ENCODE peak calls at places on chromosomes 1 and 21, in five cellular contexts. One of them, this sample, is unnamed.

GRCh38 chr1:210653771-210654170 is 325.1 kb downstream of the HHAT start:
- DNase-seq in left ventricle myocardium inferior: no peak
- DNase-seq in dorsolateral prefrontal cortex: no peak
- DNase-seq in left lung: no peak
- DNase-seq in lower leg skin: no peak
- DNase-seq in this sample: no peak

GRCh38 chr1:169250022-169250421 is 117.6 kb downstream of the NME7 start:
- DNase-seq in dorsolateral prefrontal cortex: no peak
- DNase-seq in lower leg skin: no peak
- DNase-seq in left ventricle myocardium inferior: no peak
- DNase-seq in left lung: no peak
- DNase-seq in this sample: no peak

GRCh38 chr1:167463055-167463454 is 55.3 kb downstream of the CD247 start:
- DNase-seq in left ventricle myocardium inferior: no peak
- DNase-seq in left lung: peak; percentile 3
- DNase-seq in dorsolateral prefrontal cortex: no peak
- DNase-seq in lower leg skin: no peak
- DNase-seq in this sample: no peak

GRCh38 chr21:32653326-32653901 is 41.2 kb upstream of the CFAP298 start:
- DNase-seq in left lung: no peak
- DNase-seq in dorsolateral prefrontal cortex: no peak
- DNase-seq in left ventricle myocardium inferior: no peak
- DNase-seq in lower leg skin: no peak
- DNase-seq in this sample: no peak

GRCh38 chr21:38863291-38863690 is 57.6 kb downstream of the ETS2 start:
- DNase-seq in dorsolateral prefrontal cortex: no peak
- DNase-seq in left lung: no peak
- DNase-seq in left ventricle myocardium inferior: no peak
- DNase-seq in lower leg skin: no peak
- DNase-seq in this sample: no peak

GRCh38 chr1:33683913-33684312 is 180.0 kb upstream of the HMGB4 start:
- DNase-seq in dorsolateral prefrontal cortex: peak; percentile 40
- DNase-seq in left ventricle myocardium inferior: peak; percentile 25
- DNase-seq in lower leg skin: no peak
- DNase-seq in left lung: no peak
- DNase-seq in this sample: no peak

GRCh38 chr1:12201343-12202189 is 28.3 kb upstream of the VPS13D start:
- DNase-seq in left lung: no peak
- DNase-seq in dorsolateral prefrontal cortex: no peak
- DNase-seq in lower leg skin: no peak
- DNase-seq in left ventricle myocardium inferior: no peak
- DNase-seq in this sample: peak; percentile 59

GRCh38 chr1:110243581-110243980 is 33.5 kb downstream of the KCNC4 start:
- DNase-seq in lower leg skin: no peak
- DNase-seq in left ventricle myocardium inferior: no peak
- DNase-seq in left lung: no peak
- DNase-seq in dorsolateral prefrontal cortex: no peak
- DNase-seq in this sample: no peak

GRCh38 chr1:21593231-21593630 is 75.9 kb downstream of the RAP1GAP start:
- DNase-seq in lower leg skin: no peak
- DNase-seq in dorsolateral prefrontal cortex: no peak
- DNase-seq in left ventricle myocardium inferior: no peak
- DNase-seq in left lung: peak; percentile 62
- DNase-seq in this sample: no peak

GRCh38 chr1:84960371-84960770 is 36.5 kb downstream of the MCOLN2 start:
- DNase-seq in lower leg skin: no peak
- DNase-seq in left ventricle myocardium inferior: no peak
- DNase-seq in left lung: no peak
- DNase-seq in dorsolateral prefrontal cortex: no peak
- DNase-seq in this sample: no peak

GRCh38 chr1:227328405-227329019 is 10.2 kb upstream of the CDC42BPA start:
- DNase-seq in left lung: no peak
- DNase-seq in left ventricle myocardium inferior: no peak
- DNase-seq in dorsolateral prefrontal cortex: no peak
- DNase-seq in lower leg skin: no peak
- DNase-seq in this sample: no peak

GRCh38 chr21:41769106-41769505 is 2.3 kb upstream of the RIPK4 start:
- DNase-seq in left lung: no peak
- DNase-seq in dorsolateral prefrontal cortex: no peak
- DNase-seq in left ventricle myocardium inferior: no peak
- DNase-seq in lower leg skin: peak; percentile 72
- DNase-seq in this sample: no peak

GRCh38 chr1:94125551-94126514 is 4.9 kb upstream of the ABCA4 start:
- DNase-seq in lower leg skin: no peak
- DNase-seq in left ventricle myocardium inferior: no peak
- DNase-seq in dorsolateral prefrontal cortex: no peak
- DNase-seq in left lung: no peak
- DNase-seq in this sample: no peak

GRCh38 chr1:165539306-165539705 is 4.5 kb upstream of the LRRC52 start:
- DNase-seq in left ventricle myocardium inferior: no peak
- DNase-seq in lower leg skin: no peak
- DNase-seq in dorsolateral prefrontal cortex: no peak
- DNase-seq in left lung: no peak
- DNase-seq in this sample: no peak

GRCh38 chr1:180568211-180568610 is 9.4 kb downstream of the OVAAL start:
- DNase-seq in lower leg skin: no peak
- DNase-seq in dorsolateral prefrontal cortex: no peak
- DNase-seq in left ventricle myocardium inferior: no peak
- DNase-seq in left lung: no peak
- DNase-seq in this sample: no peak

GRCh38 chr1:37391181-37391949 is 83.0 kb upstream of the ZC3H12A start:
- DNase-seq in lower leg skin: peak; percentile 62
- DNase-seq in dorsolateral prefrontal cortex: no peak
- DNase-seq in left lung: no peak
- DNase-seq in left ventricle myocardium inferior: no peak
- DNase-seq in this sample: no peak

GRCh38 chr1:20610950-20611349 is 22.1 kb downstream of the CDA start:
- DNase-seq in dorsolateral prefrontal cortex: no peak
- DNase-seq in lower leg skin: no peak
- DNase-seq in left lung: no peak
- DNase-seq in left ventricle myocardium inferior: no peak
- DNase-seq in this sample: no peak

GRCh38 chr1:201408176-201408814 is 9.2 kb upstream of the LAD1 start:
- DNase-seq in lower leg skin: peak; percentile 96
- DNase-seq in dorsolateral prefrontal cortex: peak; percentile 82
- DNase-seq in left ventricle myocardium inferior: peak; percentile 85
- DNase-seq in left lung: peak; percentile 87
- DNase-seq in this sample: peak; percentile 68

GRCh38 chr1:52574594-52574993 is 21.7 kb upstream of the TUT4 start:
- DNase-seq in lower leg skin: no peak
- DNase-seq in dorsolateral prefrontal cortex: no peak
- DNase-seq in left ventricle myocardium inferior: no peak
- DNase-seq in left lung: no peak
- DNase-seq in this sample: no peak

GRCh38 chr1:9782897-9783296 is 40.9 kb downstream of the CLSTN1 start:
- DNase-seq in left ventricle myocardium inferior: no peak
- DNase-seq in lower leg skin: no peak
- DNase-seq in dorsolateral prefrontal cortex: no peak
- DNase-seq in left lung: no peak
- DNase-seq in this sample: no peak

GRCh38 chr1:151504759-151505158 is 6.4 kb upstream of the CGN start:
- DNase-seq in dorsolateral prefrontal cortex: no peak
- DNase-seq in lower leg skin: no peak
- DNase-seq in left ventricle myocardium inferior: no peak
- DNase-seq in left lung: no peak
- DNase-seq in this sample: no peak

GRCh38 chr1:24693827-24694379 is 50.8 kb downstream of the SRRM1 start:
- DNase-seq in left ventricle myocardium inferior: no peak
- DNase-seq in left lung: no peak
- DNase-seq in lower leg skin: no peak
- DNase-seq in dorsolateral prefrontal cortex: no peak
- DNase-seq in this sample: no peak

DNA sequence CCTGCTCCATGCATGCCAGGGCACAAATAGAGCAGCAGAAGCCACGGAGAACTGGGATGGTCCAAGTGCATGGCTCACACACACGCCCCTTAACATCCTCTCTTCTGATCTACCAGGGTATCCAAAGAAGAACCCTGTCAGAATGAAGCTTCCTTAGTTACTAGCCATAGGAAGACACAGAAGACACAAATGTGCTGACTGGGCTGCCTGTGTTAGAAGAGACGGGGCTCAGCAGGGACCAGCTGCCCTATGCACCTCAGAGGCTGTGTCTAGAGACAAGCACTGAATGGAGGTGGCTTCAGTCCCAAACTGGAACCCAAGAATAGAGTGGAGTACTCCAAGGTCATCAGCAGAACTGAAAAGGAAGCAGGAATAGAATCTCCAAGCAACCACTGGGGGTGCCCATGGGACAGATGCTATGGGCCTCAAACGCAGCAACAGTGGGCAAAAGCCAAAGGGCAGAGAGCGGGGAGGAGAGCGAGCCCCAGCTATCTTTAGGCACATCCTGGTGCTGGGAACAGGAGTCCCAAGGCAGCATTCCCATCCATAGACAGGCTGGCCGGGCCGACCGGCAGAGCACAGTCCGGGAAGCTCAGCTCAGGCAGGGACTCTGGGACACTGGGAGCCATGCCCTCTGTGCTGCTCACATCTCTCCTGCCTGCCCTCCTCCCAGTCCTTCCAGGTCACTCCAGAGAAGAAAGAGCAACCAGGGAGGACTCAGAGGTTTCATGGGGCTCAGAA is 9.5 kb downstream of the SLC6A9 start:
- DNase-seq in lower leg skin: no peak
- DNase-seq in left lung: peak; percentile 62
- DNase-seq in left ventricle myocardium inferior: peak; percentile 25
- DNase-seq in dorsolateral prefrontal cortex: no peak
- DNase-seq in this sample: no peak
- TF ChIP-seq CTCF in lower leg skin: no peak
- TF ChIP-seq CTCF in left lung: no peak
- TF ChIP-seq CTCF in left ventricle myocardium inferior: peak; percentile 33
- TF ChIP-seq CTCF in dorsolateral prefrontal cortex: no peak
- TF ChIP-seq CTCF in this sample: no peak

DNA sequence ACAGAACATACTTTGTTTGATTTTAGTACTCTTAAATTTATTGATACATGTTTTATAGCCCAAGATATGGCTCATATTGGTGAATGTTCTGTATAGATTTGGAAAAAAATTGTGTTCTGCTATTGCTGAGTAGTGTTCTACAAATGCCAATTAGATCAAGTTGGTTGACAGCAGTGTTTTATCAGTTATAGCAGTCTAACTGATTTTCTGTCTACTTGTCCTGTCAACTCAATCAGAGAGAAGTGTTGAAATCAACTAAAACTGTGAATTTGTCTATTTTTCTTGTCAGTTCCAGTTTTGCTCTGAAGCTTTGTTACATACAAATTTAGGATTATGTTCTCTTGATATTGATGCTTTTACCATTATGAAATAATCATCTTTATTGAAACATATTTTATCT is 14.7 kb upstream of the MT1HL1 start:
- DNase-seq in left lung: no peak
- DNase-seq in left ventricle myocardium inferior: no peak
- DNase-seq in lower leg skin: no peak
- DNase-seq in dorsolateral prefrontal cortex: no peak
- DNase-seq in this sample: no peak
- TF ChIP-seq CTCF in left lung: no peak
- TF ChIP-seq CTCF in left ventricle myocardium inferior: no peak
- TF ChIP-seq CTCF in lower leg skin: no peak
- TF ChIP-seq CTCF in dorsolateral prefrontal cortex: no peak
- TF ChIP-seq CTCF in this sample: no peak

GRCh38 chr1:73635021-73635420 is 563.0 kb downstream of the LRRIQ3 start:
- DNase-seq in dorsolateral prefrontal cortex: no peak
- DNase-seq in left ventricle myocardium inferior: no peak
- DNase-seq in left lung: no peak
- DNase-seq in lower leg skin: no peak
- DNase-seq in this sample: no peak
- TF ChIP-seq CTCF in dorsolateral prefrontal cortex: no peak
- TF ChIP-seq CTCF in left ventricle myocardium inferior: no peak
- TF ChIP-seq CTCF in left lung: no peak
- TF ChIP-seq CTCF in lower leg skin: no peak
- TF ChIP-seq CTCF in this sample: no peak

DNA sequence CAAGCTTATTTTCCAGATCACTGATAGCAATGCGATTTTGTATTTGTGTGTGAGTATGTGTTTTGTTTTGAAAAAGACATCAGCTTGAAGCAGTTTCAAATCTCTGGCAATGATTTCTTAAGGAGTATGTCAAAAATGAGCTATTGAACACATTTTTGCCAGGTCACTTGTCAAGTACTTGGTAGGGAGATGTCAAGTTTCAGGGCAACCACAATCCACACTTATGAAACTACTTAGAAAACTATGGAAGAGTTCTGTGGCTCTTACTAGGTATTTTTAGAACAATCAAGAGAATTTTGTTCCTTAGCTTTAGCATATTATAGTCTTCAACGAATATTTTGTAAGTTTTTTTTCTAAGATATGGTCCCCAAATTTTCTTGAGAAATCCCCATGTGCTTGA is 318.8 kb upstream of the ZRANB2 start:
- DNase-seq in left lung: no peak
- DNase-seq in left ventricle myocardium inferior: no peak
- DNase-seq in lower leg skin: no peak
- DNase-seq in dorsolateral prefrontal cortex: no peak
- DNase-seq in this sample: no peak
- TF ChIP-seq CTCF in left lung: no peak
- TF ChIP-seq CTCF in left ventricle myocardium inferior: no peak
- TF ChIP-seq CTCF in lower leg skin: no peak
- TF ChIP-seq CTCF in dorsolateral prefrontal cortex: no peak
- TF ChIP-seq CTCF in this sample: no peak

DNA sequence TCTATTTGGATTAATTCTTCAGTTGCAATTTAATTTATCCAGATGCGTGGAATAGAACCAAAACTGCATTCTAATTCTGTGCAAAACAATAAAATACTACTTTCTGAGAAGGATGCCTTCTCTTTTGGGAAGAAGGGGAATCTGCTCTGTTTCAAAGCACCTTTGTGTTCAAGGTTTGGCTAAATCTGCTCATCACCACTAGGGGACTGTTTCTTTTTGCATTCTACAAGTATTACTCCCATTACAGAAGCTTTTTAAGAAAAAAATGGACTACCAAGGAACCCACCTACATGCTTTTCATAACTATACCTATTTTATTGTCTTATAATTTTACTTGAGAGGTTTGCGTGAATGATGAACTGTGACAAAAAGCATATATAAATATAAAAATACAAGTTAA is 18.2 kb downstream of the MRPS6 start:
- DNase-seq in lower leg skin: no peak
- DNase-seq in left lung: no peak
- DNase-seq in left ventricle myocardium inferior: no peak
- DNase-seq in dorsolateral prefrontal cortex: no peak
- DNase-seq in this sample: no peak
- TF ChIP-seq CTCF in lower leg skin: no peak
- TF ChIP-seq CTCF in left lung: no peak
- TF ChIP-seq CTCF in left ventricle myocardium inferior: peak; percentile 32
- TF ChIP-seq CTCF in dorsolateral prefrontal cortex: peak; percentile 36
- TF ChIP-seq CTCF in this sample: peak; percentile 45

DNA sequence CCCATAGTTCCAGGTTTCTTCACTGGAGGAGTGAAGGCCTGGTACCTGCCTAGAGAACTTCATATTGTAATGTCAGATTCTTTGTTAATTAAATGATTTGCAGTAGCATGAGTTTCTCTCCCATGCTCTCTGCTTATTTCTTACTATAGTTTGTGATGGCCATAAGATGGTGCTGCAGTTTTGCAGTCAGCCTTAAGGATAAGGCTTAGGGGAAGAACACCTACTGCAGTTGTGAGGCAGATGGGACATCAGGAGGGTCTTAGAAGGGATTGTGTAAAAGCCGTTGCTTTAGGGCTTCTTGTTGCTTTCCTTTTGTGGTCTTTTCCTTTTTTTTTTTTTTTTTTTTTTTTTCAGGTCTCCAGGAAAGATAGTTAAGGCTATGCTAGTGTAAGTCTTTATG is 61.8 kb downstream of the MACF1 start:
- DNase-seq in left ventricle myocardium inferior: no peak
- DNase-seq in left lung: no peak
- DNase-seq in dorsolateral prefrontal cortex: no peak
- DNase-seq in lower leg skin: no peak
- DNase-seq in this sample: no peak
- TF ChIP-seq CTCF in left ventricle myocardium inferior: no peak
- TF ChIP-seq CTCF in left lung: no peak
- TF ChIP-seq CTCF in dorsolateral prefrontal cortex: peak; percentile 55
- TF ChIP-seq CTCF in lower leg skin: no peak
- TF ChIP-seq CTCF in this sample: no peak

GRCh38 chr1:225004396-225004795 is 74.9 kb downstream of the DNAH14 start:
- DNase-seq in lower leg skin: no peak
- DNase-seq in left ventricle myocardium inferior: no peak
- DNase-seq in left lung: no peak
- DNase-seq in dorsolateral prefrontal cortex: no peak
- DNase-seq in this sample: no peak
- TF ChIP-seq CTCF in lower leg skin: no peak
- TF ChIP-seq CTCF in left ventricle myocardium inferior: no peak
- TF ChIP-seq CTCF in left lung: no peak
- TF ChIP-seq CTCF in dorsolateral prefrontal cortex: no peak
- TF ChIP-seq CTCF in this sample: no peak

This sample was measured in natural killer cell.